ENCODE peak calls at places on chromosomes 13 and 19, in ten cellular contexts. U is AG09319; V is astrocyte of the cerebellum; G is DND-41; A is RWPE1; W is body of pancreas; N is omental fat pad; D is stomach; O is CD4-positive, alpha-beta T cell; L is left lung. Y is an unnamed sample.

GRCh38 chr19:49932731-49933131 is 3.4 kb upstream of the NUP62 start:
- DNase-seq in U (no peak), V (no peak), G (peak), A (no peak), W (no peak), N (no peak), D (no peak), O (peak), L (peak), Y (peak)

GRCh38 chr13:100210966-100211710 is 122.2 kb downstream of the PCCA start:
- DNase-seq in U (no peak), V (no peak), G (no peak), A (no peak), W (no peak), N (no peak), D (no peak), O (no peak), L (no peak), Y (no peak)

GRCh38 chr19:10836478-10837325 is 690 bp upstream of the TMED1 start:
- DNase-seq in U (peak), V (no peak), G (peak), A (peak), W (peak), N (peak), D (peak), O (no peak), L (peak), Y (peak)

GRCh38 chr13:39531646-39532045 is 71.3 kb downstream of the LHFPL6 start:
- DNase-seq in U (no peak), V (no peak), G (no peak), A (no peak), W (no peak), N (no peak), D (no peak), O (no peak), L (no peak), Y (no peak)

GRCh38 chr19:31586282-31586681 is 237.0 kb upstream of the TSHZ3 start:
- DNase-seq in U (no peak), V (no peak), G (no peak), A (no peak), W (no peak), N (no peak), D (no peak), O (no peak), L (no peak), Y (no peak)

GRCh38 chr19:50002386-50002960 is 22.7 kb downstream of the VRK3 start:
- DNase-seq in U (no peak), V (no peak), G (no peak), A (no peak), W (no peak), N (no peak), D (no peak), O (no peak), L (no peak), Y (no peak)

GRCh38 chr13:25764378-25764777 is 287.4 kb downstream of the SHISA2 start:
- DNase-seq in U (no peak), V (no peak), G (no peak), A (no peak), W (no peak), N (no peak), D (no peak), O (no peak), L (no peak), Y (no peak)

GRCh38 chr13:103081435-103081834 is 15.2 kb upstream of the SLC10A2 start:
- DNase-seq in U (no peak), V (no peak), G (no peak), A (no peak), W (no peak), N (no peak), D (no peak), O (no peak), L (no peak), Y (no peak)

GRCh38 chr19:13859361-13859880 is 17.5 kb upstream of the NANOS3 start:
- DNase-seq in U (no peak), V (no peak), G (no peak), A (no peak), W (no peak), N (no peak), D (no peak), O (no peak), L (no peak), Y (no peak)

GRCh38 chr19:49064768-49065611 is at the start of gene NTF4:
- DNase-seq in U (no peak), V (no peak), G (no peak), A (peak), W (peak), N (no peak), D (peak), O (no peak), L (no peak), Y (no peak)

DNA sequence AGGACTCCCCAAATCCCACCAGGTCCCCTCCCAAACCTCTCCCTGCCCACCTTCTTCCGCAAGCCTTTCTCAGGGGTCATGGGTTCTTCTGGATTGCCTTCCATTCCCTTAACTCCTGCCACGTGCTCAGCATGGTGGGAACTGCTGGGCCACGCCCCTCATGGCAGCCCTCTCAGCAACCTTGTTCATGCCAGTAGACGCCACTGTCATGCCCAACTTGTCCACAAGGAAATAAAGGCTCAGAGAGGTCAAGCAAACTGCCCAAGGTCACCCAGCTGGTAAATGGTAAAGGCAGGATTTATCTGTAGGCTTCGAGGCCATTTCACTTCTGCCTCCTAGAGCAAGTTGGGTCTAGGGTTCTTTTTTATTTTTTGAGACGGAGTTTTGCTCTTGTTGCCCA is 10.9 kb downstream of the PRAM1 start:
- DNase-seq in U (no peak), V (no peak), G (no peak), A (no peak), W (no peak), N (no peak), D (no peak), O (no peak), L (peak), Y (no peak)
- TF ChIP-seq CTCF in U (no peak), V (peak), G (peak), A (no peak), W (peak), N (no peak), D (no peak), O (no peak), L (no peak), Y (no peak)

GRCh38 chr13:42658019-42658418 is 84.1 kb downstream of the TNFSF11 start:
- DNase-seq in U (no peak), V (no peak), G (no peak), A (no peak), W (no peak), N (no peak), D (no peak), O (no peak), L (no peak), Y (no peak)

GRCh38 chr13:42656136-42656535 is 82.2 kb downstream of the TNFSF11 start:
- DNase-seq in U (no peak), V (no peak), G (no peak), A (no peak), W (no peak), N (no peak), D (no peak), O (no peak), L (no peak), Y (no peak)

GRCh38 chr13:42654760-42655159 is 80.8 kb downstream of the TNFSF11 start:
- DNase-seq in U (no peak), V (no peak), G (no peak), A (no peak), W (no peak), N (no peak), D (no peak), O (no peak), L (no peak), Y (no peak)

GRCh38 chr13:42660367-42660965 is 86.5 kb downstream of the TNFSF11 start:
- DNase-seq in U (no peak), V (peak), G (no peak), A (peak), W (no peak), N (no peak), D (no peak), O (no peak), L (no peak), Y (no peak)
- TF ChIP-seq CTCF in U (peak), V (no peak), G (peak), A (peak), W (no peak), N (no peak), D (no peak), O (no peak), L (no peak), Y (no peak)

DNA sequence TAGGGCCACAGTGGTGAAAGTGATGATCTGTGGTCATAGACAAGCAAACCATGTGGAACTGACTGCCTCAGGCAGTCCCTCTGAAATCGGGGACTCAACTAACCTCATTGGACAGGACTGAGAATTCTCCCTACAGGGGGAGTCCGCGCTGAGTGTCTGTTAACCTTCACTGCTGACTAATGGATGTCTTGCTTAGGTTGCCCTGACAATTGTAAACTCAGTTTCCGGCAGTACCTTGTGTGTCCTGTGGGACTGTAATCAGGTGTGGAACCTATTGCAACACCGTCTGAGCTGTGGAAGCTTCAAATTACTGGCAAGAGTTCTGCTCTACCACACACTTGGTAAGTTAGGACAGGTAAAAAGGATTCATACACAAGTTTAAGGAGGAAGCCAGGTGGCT is 21.8 kb downstream of the ZNF77 start:
- DNase-seq in U (no peak), V (no peak), G (no peak), A (no peak), W (peak), N (no peak), D (no peak), O (no peak), L (no peak), Y (no peak)
- TF ChIP-seq CTCF in U (no peak), V (no peak), G (no peak), A (no peak), W (peak), N (no peak), D (no peak), O (no peak), L (no peak), Y (no peak)

GRCh38 chr19:35090795-35091214 is 24.8 kb upstream of the FXYD3 start:
- DNase-seq in U (no peak), V (no peak), G (no peak), A (no peak), W (peak), N (no peak), D (peak), O (no peak), L (peak), Y (peak)

GRCh38 chr19:35088514-35088913 is 27.1 kb upstream of the FXYD3 start:
- DNase-seq in U (no peak), V (peak), G (no peak), A (peak), W (no peak), N (no peak), D (no peak), O (no peak), L (no peak), Y (no peak)

GRCh38 chr19:35087393-35087792 is 28.2 kb upstream of the FXYD3 start:
- DNase-seq in U (no peak), V (no peak), G (no peak), A (no peak), W (no peak), N (no peak), D (no peak), O (no peak), L (peak), Y (no peak)

GRCh38 chr19:35089554-35089953 is 26.1 kb upstream of the FXYD3 start:
- DNase-seq in U (no peak), V (no peak), G (no peak), A (no peak), W (no peak), N (no peak), D (no peak), O (no peak), L (peak), Y (no peak)

GRCh38 chr19:35090160-35090794 is 25.3 kb upstream of the FXYD3 start:
- DNase-seq in U (no peak), V (peak), G (peak), A (peak), W (peak), N (peak), D (peak), O (peak), L (peak), Y (peak)
- TF ChIP-seq CTCF in U (peak), V (peak), G (peak), A (peak), W (peak), N (no peak), D (no peak), O (peak), L (peak), Y (peak)

GRCh38 chr19:18489627-18490184 is 32.2 kb downstream of the ELL start:
- DNase-seq in U (no peak), V (no peak), G (no peak), A (no peak), W (no peak), N (no peak), D (no peak), O (no peak), L (no peak), Y (no peak)

GRCh38 chr19:18488838-18489626 is 32.8 kb downstream of the ELL start:
- DNase-seq in U (no peak), V (no peak), G (no peak), A (no peak), W (peak), N (no peak), D (peak), O (no peak), L (no peak), Y (no peak)

GRCh38 chr19:18487576-18488402 is 34.1 kb downstream of the ELL start:
- DNase-seq in U (no peak), V (no peak), G (no peak), A (no peak), W (no peak), N (no peak), D (no peak), O (no peak), L (no peak), Y (no peak)

GRCh38 chr19:18486746-18487145 is 35.1 kb downstream of the ELL start:
- DNase-seq in U (no peak), V (no peak), G (no peak), A (no peak), W (no peak), N (no peak), D (no peak), O (no peak), L (no peak), Y (no peak)

DNA sequence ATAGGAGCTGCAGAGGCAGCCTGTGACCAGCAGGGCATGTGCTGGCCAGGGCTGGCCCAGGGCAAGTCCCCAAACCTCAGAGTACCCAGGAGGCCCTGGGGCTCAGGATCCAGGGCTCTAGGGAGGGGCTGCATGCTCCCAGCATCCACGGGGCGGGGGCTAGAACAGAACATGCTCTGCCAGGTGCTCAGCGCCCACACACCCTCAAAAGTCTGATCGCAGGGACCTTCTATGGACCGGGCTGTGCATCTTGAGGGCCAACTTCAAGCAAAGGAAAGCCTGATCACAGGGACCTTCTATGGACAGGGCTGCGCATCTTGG is 33.5 kb downstream of the ELL start:
- DNase-seq in U (no peak), V (no peak), G (no peak), A (no peak), W (no peak), N (no peak), D (no peak), O (no peak), L (no peak), Y (no peak)
- TF ChIP-seq CTCF in U (peak), V (peak), G (no peak), A (no peak), W (no peak), N (no peak), D (no peak), O (no peak), L (no peak), Y (peak)

GRCh38 chr19:18278521-18279265 is 2.7 kb downstream of the JUND start:
- DNase-seq in U (no peak), V (no peak), G (peak), A (no peak), W (peak), N (no peak), D (peak), O (peak), L (no peak), Y (peak)
- TF ChIP-seq CTCF in U (peak), V (peak), G (peak), A (no peak), W (peak), N (no peak), D (no peak), O (peak), L (no peak), Y (no peak)

Y was measured in activated CD8-positive, alpha-beta T cell treated with anti-CD3 and anti-CD28 coated beads for 36 hours.